ENCODE peak calls at places on chromosomes 2 and 18, in six cellular contexts. D is neural progenitor cell; E is activated CD4-positive, alpha-beta memory T cell treated with anti-CD3 and anti-CD28 coated beads, Interleukin-2, amount 10 ng/mL, durations not matched to agents 7 days and 5 days; B is BJ; R is kidney tubule cell; V is RWPE1. Q is an unnamed sample.

GRCh38 chr18:28439870-28440269 is 262.9 kb upstream of the CDH2 start:
- DNase-seq in E (no peak), R (peak), D (no peak), V (no peak), B (no peak), Q (no peak)

GRCh38 chr2:102735431-102736130 is 26.2 kb upstream of the TMEM182 start:
- DNase-seq in D (peak), B (no peak), R (peak), E (no peak), V (no peak), Q (no peak)

GRCh38 chr2:20398956-20399567 is 47.8 kb upstream of the RHOB start:
- DNase-seq in E (no peak), B (no peak), R (no peak), V (no peak), D (no peak), Q (no peak)

GRCh38 chr18:58900015-58900649 is 35.5 kb downstream of the ZNF532 start:
- DNase-seq in R (no peak), D (no peak), B (no peak), E (no peak), V (no peak), Q (no peak)

GRCh38 chr2:113846439-113846838 is 43.5 kb upstream of the ACTR3 start:
- DNase-seq in B (no peak), V (no peak), E (no peak), R (no peak), D (no peak), Q (no peak)

GRCh38 chr2:144706671-144707070 is 186.8 kb upstream of the ZEB2 start:
- DNase-seq in E (no peak), D (no peak), R (no peak), V (no peak), B (no peak), Q (no peak)

GRCh38 chr2:216031960-216032689 is 18.8 kb upstream of the MREG start:
- DNase-seq in E (no peak), R (peak), B (peak), D (no peak), V (peak), Q (no peak)

GRCh38 chr2:234954551-234954992 is 2.8 kb downstream of the SH3BP4 start:
- DNase-seq in E (no peak), R (peak), V (no peak), D (peak), B (no peak), Q (peak)

GRCh38 chr2:60549250-60550150 is 4.0 kb downstream of the BCL11A start:
- DNase-seq in V (peak), D (peak), B (no peak), R (peak), E (no peak), Q (peak)

GRCh38 chr18:61892683-61893303 is at the start of gene RNF152:
- DNase-seq in E (no peak), V (peak), B (no peak), D (peak), R (peak), Q (no peak)

Q was measured in spleen.